ENCODE peak calls at places on chromosomes 4 and X, in seven cellular contexts. One of them, this sample, is unnamed.

GRCh38 chr4:90606781-90607180 is 479.6 kb downstream of the CCSER1 start:
- DNase-seq in GM12891: no peak
- DNase-seq in T-helper 9 cell: no peak
- DNase-seq in heart left ventricle: no peak
- DNase-seq in AG08396: no peak
- DNase-seq in hippocampal formation: no peak
- DNase-seq in stomach: no peak
- DNase-seq in this sample: no peak

GRCh38 chr4:15451866-15452765 is 17.6 kb upstream of the CC2D2A start:
- DNase-seq in GM12891: no peak
- DNase-seq in T-helper 9 cell: no peak
- DNase-seq in heart left ventricle: no peak
- DNase-seq in AG08396: peak; percentile 73
- DNase-seq in hippocampal formation: no peak
- DNase-seq in stomach: no peak
- DNase-seq in this sample: no peak

GRCh38 chr4:89336818-89337395 is 29.3 kb upstream of the GPRIN3 start:
- DNase-seq in GM12891: no peak
- DNase-seq in T-helper 9 cell: no peak
- DNase-seq in heart left ventricle: no peak
- DNase-seq in AG08396: no peak
- DNase-seq in hippocampal formation: no peak
- DNase-seq in stomach: no peak
- DNase-seq in this sample: no peak

GRCh38 chrX:49704692-49705404 is 9.1 kb upstream of the PAGE1 start:
- DNase-seq in GM12891: no peak
- DNase-seq in T-helper 9 cell: no peak
- DNase-seq in heart left ventricle: no peak
- DNase-seq in AG08396: no peak
- DNase-seq in hippocampal formation: no peak
- DNase-seq in stomach: no peak
- DNase-seq in this sample: no peak

GRCh38 chrX:115233497-115234219 is at the start of gene LRCH2:
- DNase-seq in GM12891: no peak
- DNase-seq in T-helper 9 cell: no peak
- DNase-seq in heart left ventricle: peak; percentile 61
- DNase-seq in AG08396: peak; percentile 71
- DNase-seq in hippocampal formation: peak; percentile 48
- DNase-seq in stomach: no peak
- DNase-seq in this sample: peak; percentile 57

GRCh38 chr4:102196221-102196620 is 149.1 kb downstream of the SLC39A8 start:
- DNase-seq in GM12891: no peak
- DNase-seq in T-helper 9 cell: no peak
- DNase-seq in heart left ventricle: no peak
- DNase-seq in AG08396: peak; percentile 11
- DNase-seq in hippocampal formation: no peak
- DNase-seq in stomach: no peak
- DNase-seq in this sample: no peak

GRCh38 chr4:141705048-141705746 is 68.8 kb downstream of the IL15 start:
- DNase-seq in GM12891: no peak
- DNase-seq in T-helper 9 cell: no peak
- DNase-seq in heart left ventricle: no peak
- DNase-seq in AG08396: no peak
- DNase-seq in hippocampal formation: no peak
- DNase-seq in stomach: no peak
- DNase-seq in this sample: no peak

GRCh38 chrX:22585831-22586230 is 313.1 kb downstream of the CBLL2 start:
- DNase-seq in GM12891: no peak
- DNase-seq in T-helper 9 cell: no peak
- DNase-seq in heart left ventricle: no peak
- DNase-seq in AG08396: no peak
- DNase-seq in hippocampal formation: no peak
- DNase-seq in stomach: no peak
- DNase-seq in this sample: no peak

GRCh38 chrX:115957862-115958490 is 212.6 kb upstream of the AGTR2 start:
- DNase-seq in GM12891: no peak
- DNase-seq in T-helper 9 cell: no peak
- DNase-seq in heart left ventricle: no peak
- DNase-seq in AG08396: no peak
- DNase-seq in hippocampal formation: no peak
- DNase-seq in stomach: no peak
- DNase-seq in this sample: no peak

GRCh38 chr4:75708218-75708691 is 16.1 kb upstream of the USO1 start:
- DNase-seq in GM12891: no peak
- DNase-seq in T-helper 9 cell: no peak
- DNase-seq in heart left ventricle: no peak
- DNase-seq in AG08396: no peak
- DNase-seq in hippocampal formation: no peak
- DNase-seq in stomach: no peak
- DNase-seq in this sample: no peak

GRCh38 chr4:119671205-119671604 is 42.6 kb upstream of the PDE5A start:
- DNase-seq in GM12891: no peak
- DNase-seq in T-helper 9 cell: no peak
- DNase-seq in heart left ventricle: no peak
- DNase-seq in AG08396: no peak
- DNase-seq in hippocampal formation: no peak
- DNase-seq in stomach: no peak
- DNase-seq in this sample: no peak

GRCh38 chr4:158018090-158018808 is 154.6 kb downstream of the GASK1B start:
- DNase-seq in GM12891: no peak
- DNase-seq in T-helper 9 cell: no peak
- DNase-seq in heart left ventricle: no peak
- DNase-seq in AG08396: no peak
- DNase-seq in hippocampal formation: no peak
- DNase-seq in stomach: no peak
- DNase-seq in this sample: no peak

GRCh38 chr4:122341906-122342305 is 36.9 kb upstream of the ADAD1 start:
- DNase-seq in GM12891: no peak
- DNase-seq in T-helper 9 cell: no peak
- DNase-seq in heart left ventricle: no peak
- DNase-seq in AG08396: peak; percentile 59
- DNase-seq in hippocampal formation: no peak
- DNase-seq in stomach: no peak
- DNase-seq in this sample: no peak

GRCh38 chr4:85531575-85532339 is 56.8 kb downstream of the ARHGAP24 start:
- DNase-seq in GM12891: no peak
- DNase-seq in T-helper 9 cell: no peak
- DNase-seq in heart left ventricle: no peak
- DNase-seq in AG08396: no peak
- DNase-seq in hippocampal formation: no peak
- DNase-seq in stomach: no peak
- DNase-seq in this sample: no peak

GRCh38 chr4:34047363-34047762 is 2197.0 kb downstream of the ARAP2 start:
- DNase-seq in GM12891: no peak
- DNase-seq in T-helper 9 cell: no peak
- DNase-seq in heart left ventricle: no peak
- DNase-seq in AG08396: no peak
- DNase-seq in hippocampal formation: no peak
- DNase-seq in stomach: no peak
- DNase-seq in this sample: no peak

GRCh38 chr4:25658777-25659176 is 3.1 kb downstream of the SLC34A2 start:
- DNase-seq in GM12891: no peak
- DNase-seq in T-helper 9 cell: no peak
- DNase-seq in heart left ventricle: no peak
- DNase-seq in AG08396: no peak
- DNase-seq in hippocampal formation: no peak
- DNase-seq in stomach: no peak
- DNase-seq in this sample: no peak

GRCh38 chr4:109465065-109465464 is 31.4 kb downstream of the SEC24B start:
- DNase-seq in GM12891: no peak
- DNase-seq in T-helper 9 cell: no peak
- DNase-seq in heart left ventricle: no peak
- DNase-seq in AG08396: no peak
- DNase-seq in hippocampal formation: peak; percentile 3
- DNase-seq in stomach: no peak
- DNase-seq in this sample: no peak

GRCh38 chrX:39140581-39140980 is 339.3 kb downstream of the MID1IP1 start:
- DNase-seq in GM12891: no peak
- DNase-seq in T-helper 9 cell: no peak
- DNase-seq in heart left ventricle: no peak
- DNase-seq in AG08396: no peak
- DNase-seq in hippocampal formation: no peak
- DNase-seq in stomach: no peak
- DNase-seq in this sample: no peak

This sample was measured in Right ventricle myocardium inferior.